ENCODE peak calls at places on chromosomes 3 and 15, in six cellular contexts. J is heart right ventricle; S is cardiac muscle cell; Y is body of pancreas; K is CD8-positive, alpha-beta T cell; L is stomach. G is an unnamed sample.

GRCh38 chr15:34147371-34148140 is 45.7 kb downstream of the PGBD4 start:
- DNase-seq in J (no peak), S (no peak), Y (no peak), K (no peak), L (no peak), G (no peak)

GRCh38 chr15:40474581-40474980 is 3.8 kb downstream of the CHST14 start:
- DNase-seq in J (no peak), S (no peak), Y (no peak), K (no peak), L (no peak), G (no peak)

GRCh38 chr3:133563186-133563591 is 10.3 kb upstream of the CDV3 start:
- DNase-seq in J (no peak), S (no peak), Y (no peak), K (no peak), L (no peak), G (no peak)

GRCh38 chr15:67685008-67685599 is 140.2 kb upstream of the SKOR1 start:
- DNase-seq in J (no peak), S (peak), Y (no peak), K (no peak), L (no peak), G (no peak)

GRCh38 chr3:184724662-184725061 is 12.8 kb upstream of the MAGEF1 start:
- DNase-seq in J (no peak), S (no peak), Y (no peak), K (no peak), L (no peak), G (no peak)

GRCh38 chr3:34361921-34362320 is 563.5 kb downstream of the PDCD6IP start:
- DNase-seq in J (no peak), S (no peak), Y (no peak), K (no peak), L (no peak), G (no peak)

GRCh38 chr3:36989568-36989967 is 3.4 kb downstream of the EPM2AIP1 start:
- DNase-seq in J (no peak), S (no peak), Y (no peak), K (no peak), L (no peak), G (no peak)

GRCh38 chr3:78868570-78868969 is 899.2 kb downstream of the ROBO1 start:
- DNase-seq in J (no peak), S (no peak), Y (no peak), K (no peak), L (no peak), G (no peak)

GRCh38 chr3:184299488-184300376 is 691 bp downstream of the PSMD2 start:
- DNase-seq in J (no peak), S (no peak), Y (no peak), K (no peak), L (no peak), G (no peak)

GRCh38 chr3:131620977-131621376 is 118.2 kb upstream of the MRPL3 start:
- DNase-seq in J (no peak), S (no peak), Y (no peak), K (no peak), L (no peak), G (no peak)

DNA sequence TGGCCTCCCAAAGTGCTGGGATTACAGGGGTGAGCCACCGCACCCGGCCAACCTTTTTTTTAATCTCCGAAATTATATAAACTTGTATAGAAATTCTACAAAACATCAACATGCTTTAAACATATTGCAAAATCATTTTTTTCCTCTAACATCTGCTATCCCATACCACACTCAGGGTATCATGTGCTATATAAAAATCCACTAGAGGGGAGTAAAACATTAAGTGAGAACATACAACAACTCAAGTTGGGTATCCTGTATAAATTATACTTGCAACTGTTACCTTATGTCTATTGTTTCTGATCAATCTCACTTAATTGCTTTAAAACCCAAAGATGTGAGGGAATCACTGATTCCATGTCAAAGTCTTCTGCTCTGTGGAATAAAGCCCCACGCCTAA is 71.9 kb upstream of the FBN1 start:
- DNase-seq in J (no peak), S (no peak), Y (no peak), K (no peak), L (no peak), G (no peak)
- TF ChIP-seq CTCF in J (no peak), S (peak), Y (no peak), K (no peak), L (peak), G (no peak)

GRCh38 chr3:155989536-155989935 is 119.1 kb downstream of the GMPS start:
- DNase-seq in J (no peak), S (no peak), Y (no peak), K (no peak), L (no peak), G (no peak)
- H3K4me3 ChIP-seq in J (no peak), S (no peak), Y (no peak), K (no peak), L (no peak), G (no peak)

GRCh38 chr15:93180656-93181055 is 91.6 kb upstream of the RGMA start:
- DNase-seq in J (no peak), S (peak), Y (no peak), K (no peak), L (no peak), G (no peak)
- TF ChIP-seq CTCF in J (no peak), S (no peak), Y (no peak), K (no peak), L (no peak), G (no peak)

DNA sequence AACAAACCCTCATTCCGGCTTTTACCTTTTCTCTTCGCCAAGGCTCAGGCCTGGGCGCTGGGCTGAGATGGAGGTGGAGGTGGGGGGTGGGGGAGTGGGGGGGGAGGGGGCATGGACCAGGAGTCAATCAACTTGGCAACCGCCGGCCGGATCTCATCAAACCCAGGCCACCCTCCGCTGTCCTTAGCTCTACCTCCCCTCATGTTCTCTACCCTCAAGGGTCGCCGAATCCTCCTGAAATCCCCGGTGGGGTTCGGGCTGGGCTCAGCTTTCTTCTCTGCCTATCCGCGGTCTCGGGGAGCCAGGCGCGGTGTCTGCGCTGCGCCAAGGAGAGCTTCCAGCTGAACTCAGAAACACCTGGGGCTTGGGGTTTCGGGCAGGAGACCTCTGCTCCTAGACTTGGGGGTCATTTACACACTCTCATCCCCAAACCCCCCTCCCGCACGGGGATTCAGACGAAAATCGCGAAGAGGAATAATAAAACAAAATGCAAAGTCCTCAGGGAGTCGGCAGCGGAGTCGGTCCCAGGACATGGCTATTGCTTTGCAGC is 2.5 kb downstream of the ONECUT1 start:
- DNase-seq in J (no peak), S (no peak), Y (no peak), K (no peak), L (no peak), G (no peak)
- H3K4me3 ChIP-seq in J (no peak), S (no peak), Y (peak), K (no peak), L (no peak), G (no peak)

GRCh38 chr15:37873336-37873735 is 61.1 kb upstream of the TMCO5A start:
- DNase-seq in J (no peak), S (no peak), Y (no peak), K (no peak), L (no peak), G (no peak)
- TF ChIP-seq CTCF in J (no peak), S (no peak), Y (no peak), K (no peak), L (no peak), G (no peak)

GRCh38 chr3:123328851-123329635 is 119.8 kb downstream of the ADCY5 start:
- DNase-seq in J (peak), S (peak), Y (peak), K (peak), L (peak), G (peak)
- H3K4me3 ChIP-seq in J (no peak), S (no peak), Y (no peak), K (no peak), L (no peak), G (no peak)

G was measured in lung.